ENCODE peak calls at places on chromosomes 13 and 19, in seven cellular contexts. B is neural progenitor cell, K is OCI-LY7, N is PC-3, M is SK-N-SH, P is MM.1S, D is HCT116. E is an unnamed sample. For H3K9me3, the result is how much of the 10 kb centered on the place peaks cover.

GRCh38 chr19:40829205-40829604 is 21.0 kb downstream of the CYP2A6 start:
- DNase-seq in P (no peak), N (no peak), K (no peak), D (no peak), B (no peak), M (no peak), E (no peak)

GRCh38 chr19:5621311-5621944 is 1.1 kb downstream of the SAFB2 start:
- DNase-seq in K (no peak), P (no peak), N (no peak), B (no peak), D (no peak), M (no peak), E (no peak)

GRCh38 chr13:99442273-99442895 is 58.9 kb upstream of the TM9SF2 start:
- DNase-seq in N (peak), P (peak), M (peak), B (peak), D (peak), K (peak), E (peak)

GRCh38 chr19:42480335-42481095 is 37.8 kb upstream of the CXCL17 start:
- DNase-seq in N (peak), K (no peak), D (no peak), P (no peak), M (no peak), B (no peak), E (peak)

GRCh38 chr13:42803563-42804212 is 22.3 kb downstream of the FAM216B start:
- DNase-seq in P (no peak), B (no peak), D (no peak), N (no peak), K (no peak), M (no peak), E (no peak)

GRCh38 chr19:17240062-17240854 is 5.5 kb downstream of the NR2F6 start:
- DNase-seq in M (no peak), K (no peak), B (no peak), P (no peak), D (no peak), N (no peak), E (no peak)

GRCh38 chr13:57264965-57265364 is 98.0 kb downstream of the PRR20E start:
- DNase-seq in P (no peak), M (no peak), D (no peak), K (no peak), N (no peak), B (peak), E (no peak)

GRCh38 chr19:45385392-45386221 is 15.2 kb upstream of the ERCC2 start:
- DNase-seq in K (no peak), D (no peak), M (peak), P (no peak), N (no peak), B (peak), E (no peak)

GRCh38 chr13:112814905-112815585 is 125.2 kb downstream of the ATP11A start:
- DNase-seq in M (no peak), K (no peak), P (no peak), D (no peak), B (no peak), N (peak), E (no peak)

GRCh38 chr13:97946951-97947588 is 6.4 kb upstream of the IPO5 start:
- DNase-seq in B (no peak), M (no peak), D (no peak), K (no peak), N (peak), P (no peak), E (no peak)

GRCh38 chr19:42174188-42174587 is 41.9 kb upstream of the POU2F2 start:
- DNase-seq in M (no peak), K (no peak), P (no peak), N (no peak), D (no peak), B (no peak), E (no peak)

GRCh38 chr19:48330012-48330681 is 4.8 kb downstream of the EMP3 start:
- DNase-seq in P (peak), K (peak), D (no peak), M (peak), B (peak), N (no peak), E (peak)

GRCh38 chr19:19662866-19663291 is 597 bp downstream of the ATP13A1 start:
- DNase-seq in B (no peak), P (no peak), D (no peak), K (no peak), N (no peak), M (no peak), E (no peak)

GRCh38 chr19:17513801-17514200 is 2.4 kb downstream of the PGLS start:
- DNase-seq in P (no peak), B (no peak), K (no peak), M (no peak), N (no peak), D (no peak), E (no peak)

GRCh38 chr19:44512326-44513298 is 12.3 kb upstream of the ZNF180 start:
- DNase-seq in D (peak), M (peak), K (peak), B (peak), P (no peak), N (peak), E (peak)

GRCh38 chr19:44869728-44870470 is 21.2 kb upstream of the TOMM40 start:
- DNase-seq in D (no peak), M (no peak), K (no peak), N (peak), B (no peak), P (no peak), E (no peak)

GRCh38 chr19:33654840-33655508 is 33.2 kb downstream of the CHST8 start:
- DNase-seq in D (no peak), B (no peak), M (no peak), K (no peak), P (no peak), N (no peak), E (no peak)

DNA sequence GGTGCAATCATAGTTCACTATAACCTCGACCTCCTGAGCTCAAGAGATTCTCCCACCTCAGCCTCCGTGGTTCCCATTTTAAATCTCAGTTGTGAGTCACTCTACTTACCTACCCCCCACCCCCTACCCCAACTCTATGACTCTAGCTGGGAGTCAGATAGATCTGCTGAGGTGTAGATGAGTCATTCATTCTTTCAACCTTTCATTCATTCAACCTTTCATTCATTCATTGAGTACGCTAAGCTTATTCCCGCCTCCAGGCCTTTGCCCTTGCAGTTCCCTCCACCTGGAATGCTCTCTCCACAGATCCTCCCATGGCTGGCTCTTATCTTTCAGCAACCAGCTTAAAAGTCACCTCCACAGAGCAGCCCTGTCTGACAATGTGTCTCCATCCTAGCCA is 1.1 kb upstream of the MAST1 start:
- DNase-seq in M (no peak), N (peak), K (no peak), P (no peak), D (no peak), B (no peak), E (no peak)
- TF ChIP-seq EZH2phosphoT487 in M (no peak), N (no peak), K (no peak), P (no peak), D (no peak), B (no peak), E (no peak)

GRCh38 chr13:48647625-48648024 is 6.1 kb upstream of the CYSLTR2 start:
- DNase-seq in N (no peak), B (no peak), K (peak), M (no peak), D (no peak), P (no peak), E (no peak)
- TF ChIP-seq CTCF in N (no peak), B (peak), K (peak), M (no peak), D (peak), P (peak), E (no peak)

DNA sequence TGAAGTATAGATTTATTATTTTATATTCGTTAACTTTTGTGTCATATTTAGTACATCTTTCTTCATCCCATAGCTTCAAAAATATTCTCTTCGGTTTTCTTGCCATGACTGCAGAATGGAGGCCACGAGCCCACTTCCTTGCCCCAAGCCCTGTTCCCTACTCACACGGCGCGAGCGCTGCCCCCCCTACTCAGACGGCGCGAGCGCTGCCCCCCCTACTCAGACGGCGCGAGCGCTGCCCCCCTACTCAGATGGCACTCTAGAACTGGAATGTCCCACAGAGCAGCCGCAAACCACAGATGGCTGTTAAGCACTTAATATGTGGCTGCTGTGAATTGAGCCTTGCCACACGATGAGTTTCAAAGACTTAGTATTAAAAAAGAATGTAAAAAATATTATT is 102.2 kb upstream of the PEG3 start:
- DNase-seq in N (no peak), P (no peak), K (peak), B (peak), D (no peak), M (peak), E (peak)
- H3K9me3 ChIP-seq in N (under half), P (under half), K (under half), B (under half), D (under half), M (under half), E (under half)

DNA sequence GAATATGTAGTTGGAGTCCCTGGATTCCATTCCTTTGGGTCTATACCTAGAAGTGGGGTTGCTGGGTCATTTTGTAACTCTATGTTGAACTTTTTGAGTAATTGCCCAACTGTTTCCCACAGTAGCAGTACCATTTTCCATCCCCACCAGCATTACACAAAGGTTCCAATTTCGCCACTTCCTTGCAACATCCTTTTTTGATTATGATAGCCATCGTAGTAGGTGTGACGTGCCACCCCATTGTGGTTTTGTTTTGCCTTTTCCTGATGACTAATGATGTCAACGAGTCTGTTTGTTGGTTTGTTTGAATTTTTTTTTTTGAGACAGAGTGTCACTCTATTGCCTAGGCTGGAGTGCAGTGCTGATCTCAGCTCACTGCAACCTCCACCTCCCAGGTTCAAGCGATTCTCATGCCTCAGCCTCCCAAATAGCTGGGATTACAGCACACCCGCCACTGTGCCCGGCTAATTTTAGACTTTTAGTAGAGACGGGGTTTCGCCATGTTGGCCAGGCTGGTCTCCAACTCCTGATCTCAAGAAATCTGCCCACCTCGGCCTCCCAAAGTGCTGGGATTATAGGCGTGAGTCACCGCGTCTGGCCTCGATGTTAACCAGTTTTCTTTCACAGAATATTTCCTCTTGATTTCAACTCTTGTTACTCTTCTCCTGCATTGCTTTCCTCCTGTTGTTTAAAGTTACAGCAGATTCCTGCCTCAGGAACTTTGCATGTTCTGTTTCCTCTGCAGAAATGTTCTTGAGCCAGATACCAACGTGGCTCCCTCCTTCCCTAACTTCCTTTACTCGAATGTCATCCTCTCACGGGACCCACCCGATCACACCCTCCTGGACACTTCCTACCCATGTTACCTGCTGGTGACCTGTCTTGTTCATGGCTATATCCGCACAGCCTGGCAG is 3.6 kb upstream of the PEX11G start:
- DNase-seq in K (no peak), N (no peak), M (no peak), B (no peak), D (no peak), P (no peak), E (no peak)
- TF ChIP-seq EZH2phosphoT487 in K (no peak), N (no peak), M (no peak), B (no peak), D (no peak), P (no peak), E (no peak)

GRCh38 chr19:52066258-52066866 is 17.7 kb upstream of the ZNF432 start:
- DNase-seq in M (no peak), K (no peak), D (no peak), B (no peak), P (no peak), N (no peak), E (no peak)

GRCh38 chr19:52070496-52070895 is 21.9 kb upstream of the ZNF432 start:
- DNase-seq in D (no peak), K (no peak), P (no peak), N (peak), B (no peak), M (no peak), E (no peak)

GRCh38 chr19:52065399-52065798 is 16.8 kb upstream of the ZNF432 start:
- DNase-seq in B (no peak), N (no peak), M (no peak), K (no peak), D (no peak), P (no peak), E (no peak)

GRCh38 chr19:52069653-52070052 is 21.0 kb upstream of the ZNF432 start:
- DNase-seq in N (no peak), K (no peak), P (no peak), M (no peak), B (no peak), D (no peak), E (no peak)
- TF ChIP-seq CTCF in N (no peak), K (no peak), P (no peak), M (no peak), B (no peak), D (no peak), E (no peak)

DNA sequence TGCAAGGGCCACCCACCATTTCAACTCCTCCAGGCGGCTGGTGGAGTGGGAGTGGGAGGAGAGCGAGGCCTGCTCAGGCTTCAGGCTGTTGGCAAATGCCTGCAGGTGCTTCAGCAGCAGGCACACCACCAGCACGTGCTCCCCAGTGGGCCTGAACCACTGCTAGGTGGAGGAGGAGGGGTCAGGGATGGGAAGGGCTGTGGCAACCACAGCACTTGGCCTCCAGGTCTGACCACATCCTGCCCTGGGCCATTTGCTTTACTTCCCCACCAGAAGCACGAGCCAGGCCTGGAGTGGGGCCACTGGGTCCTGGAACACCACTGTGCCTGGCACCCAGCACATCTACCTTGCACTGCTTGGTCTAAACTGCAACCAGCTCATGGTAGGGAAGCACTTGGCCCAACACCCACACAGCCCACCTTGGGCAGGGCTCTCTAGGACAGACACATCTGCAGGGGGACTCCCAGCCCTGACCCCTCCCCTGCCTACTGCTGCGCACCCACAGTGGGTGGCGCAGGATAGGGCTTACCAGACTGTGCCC is 26.2 kb downstream of the TUBA3C start:
- DNase-seq in K (no peak), M (no peak), P (peak), N (no peak), B (no peak), D (no peak), E (no peak)
- H3K9me3 ChIP-seq in K (under half), M (under half), P (under half), N (under half), B (under half), D (under half), E (under half)

GRCh38 chr13:47019977-47020376 is 123.1 kb upstream of the HTR2A start:
- DNase-seq in N (peak), M (no peak), B (peak), D (no peak), P (no peak), K (no peak), E (no peak)
- TF ChIP-seq EZH2phosphoT487 in N (no peak), M (no peak), B (no peak), D (no peak), P (no peak), K (no peak), E (no peak)

DNA sequence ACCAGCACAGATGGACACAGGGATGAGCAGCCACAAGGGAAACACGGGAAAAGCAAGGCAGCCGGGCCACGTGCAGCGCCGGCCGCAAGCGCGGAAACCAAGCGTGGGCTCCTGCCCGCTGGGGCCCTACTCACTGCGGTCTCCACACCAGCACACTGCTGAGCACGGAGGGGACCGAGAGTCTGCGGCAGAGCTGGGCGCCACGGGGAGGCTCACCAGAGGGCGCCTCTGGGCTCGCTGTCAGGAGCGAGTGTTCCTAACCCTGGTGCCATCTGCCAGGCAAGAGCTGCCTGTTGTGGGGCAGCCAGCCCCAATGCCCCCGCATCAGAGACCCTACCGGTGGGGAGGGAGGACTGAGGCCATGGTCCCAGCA is 26.5 kb downstream of the MPND start:
- DNase-seq in N (no peak), K (peak), P (peak), D (no peak), M (no peak), B (peak), E (no peak)
- TF ChIP-seq CTCF in N (peak), K (peak), P (peak), D (peak), M (no peak), B (peak), E (peak)